ENCODE peak calls at places on chromosomes 1 and 21, in six cellular contexts. B is occipital lobe; M is ELF-1; D is adrenal gland; O is HTR-8/SVneo; U is stimulated activated CD4-positive, alpha-beta T cell treated with anti-CD3 and anti-CD28 coated beads, TNF-alpha, amount 100 ng/mL, for 4 hours. J is an unnamed sample.

GRCh38 chr1:231338270-231339128 is at the start of gene SPRTN:
- DNase-seq in O (peak; percentile 95), B (no peak), U (no peak), D (no peak), M (no peak), J (peak; percentile 23)

GRCh38 chr1:50333595-50333974 is 89.7 kb downstream of the DMRTA2 start:
- DNase-seq in B (no peak), D (peak; percentile 48), U (peak; percentile 23), M (peak; percentile 85), O (no peak), J (peak; percentile 24)

GRCh38 chr1:151485685-151486255 is 25.4 kb upstream of the CGN start:
- DNase-seq in M (peak; percentile 31), U (no peak), D (peak; percentile 20), O (no peak), B (no peak), J (no peak)

GRCh38 chr1:169653873-169654272 is 23.9 kb upstream of the SELP start:
- DNase-seq in U (no peak), D (no peak), M (no peak), B (no peak), O (no peak), J (no peak)

GRCh38 chr1:155091071-155092051 is 12.7 kb downstream of the EFNA3 start:
- DNase-seq in B (peak; percentile 60), U (peak; percentile 70), M (peak; percentile 95), D (peak; percentile 83), O (peak; percentile 75), J (peak; percentile 82)

GRCh38 chr1:218384576-218384975 is 39.4 kb downstream of the TGFB2 start:
- DNase-seq in D (no peak), B (no peak), M (no peak), O (no peak), U (no peak), J (no peak)

GRCh38 chr21:27681038-27681437 is 714.1 kb upstream of the ADAMTS5 start:
- DNase-seq in U (no peak), M (no peak), B (no peak), O (no peak), D (no peak), J (no peak)

GRCh38 chr1:11383553-11384169 is 95.3 kb upstream of the DISP3 start:
- DNase-seq in M (no peak), D (no peak), O (no peak), U (no peak), B (peak; percentile 10), J (no peak)

GRCh38 chr1:1760715-1761114 is 17.6 kb downstream of the NADK start:
- DNase-seq in D (no peak), O (no peak), U (no peak), M (no peak), B (no peak), J (no peak)

GRCh38 chr1:53548031-53548491 is 88.9 kb downstream of the DMRTB1 start:
- DNase-seq in U (no peak), D (no peak), M (peak; percentile 0), O (no peak), B (no peak), J (no peak)

GRCh38 chr1:9824702-9825089 is 931 bp upstream of the CLSTN1 start:
- DNase-seq in M (no peak), O (no peak), D (no peak), B (no peak), U (no peak), J (no peak)

GRCh38 chr1:101996830-101997485 is at the start of gene OLFM3:
- DNase-seq in B (peak; percentile 38), U (no peak), D (peak; percentile 3), O (peak; percentile 1), M (peak; percentile 92), J (no peak)

GRCh38 chr1:99292946-99293345 is 28.7 kb downstream of the PLPPR4 start:
- DNase-seq in M (no peak), O (no peak), U (no peak), D (no peak), B (no peak), J (no peak)

GRCh38 chr21:38448619-38449186 is 49.6 kb downstream of the ERG start:
- DNase-seq in D (no peak), U (no peak), O (no peak), M (peak; percentile 70), B (no peak), J (no peak)

GRCh38 chr1:63691672-63692425 is 82.0 kb upstream of the ROR1 start:
- DNase-seq in U (no peak), O (peak; percentile 57), B (peak; percentile 5), M (peak; percentile 63), D (peak; percentile 73), J (no peak)

GRCh38 chr1:219798283-219799030 is 129.9 kb downstream of the SLC30A10 start:
- DNase-seq in O (peak; percentile 15), D (no peak), U (no peak), M (no peak), B (no peak), J (no peak)

GRCh38 chr1:199046618-199047017 is 407.8 kb downstream of the PTPRC start:
- DNase-seq in O (no peak), U (no peak), B (no peak), D (no peak), M (no peak), J (no peak)

GRCh38 chr1:192311281-192311680 is 5.5 kb upstream of the RGS21 start:
- DNase-seq in M (no peak), U (no peak), D (no peak), B (no peak), O (peak; percentile 23), J (no peak)

GRCh38 chr1:168654198-168654910 is 74.7 kb downstream of the DPT start:
- DNase-seq in M (no peak), D (no peak), B (no peak), U (no peak), O (no peak), J (no peak)

GRCh38 chr21:43323244-43324005 is 103.5 kb downstream of the SIK1 start:
- DNase-seq in D (peak; percentile 93), U (no peak), M (no peak), O (no peak), B (peak; percentile 79), J (no peak)

GRCh38 chr1:184629261-184629660 is 125.4 kb downstream of the EDEM3 start:
- DNase-seq in B (no peak), O (no peak), U (no peak), M (no peak), D (no peak), J (no peak)

GRCh38 chr1:41917835-41918449 is 780 bp downstream of the HIVEP3 start:
- DNase-seq in B (peak; percentile 49), D (peak; percentile 27), O (no peak), U (no peak), M (peak; percentile 50), J (peak; percentile 45)

GRCh38 chr1:212256404-212256803 is 28.8 kb upstream of the PPP2R5A start:
- DNase-seq in B (no peak), D (no peak), M (no peak), U (no peak), O (no peak), J (peak; percentile 10)

J was measured in T-helper 9 cell.